ENCODE peak calls at places on chromosomes 7 and 10, in seven cellular contexts. One of them, this sample, is unnamed.
A peak's percentile ranks its signal among the peaks of the same experiment; 100 is the strongest.

GRCh38 chr10:69506834-69507643 is 55.8 kb downstream of the TSPAN15 start:
- DNase-seq in AG10803: no peak
- DNase-seq in fibroblast of pulmonary artery: no peak
- DNase-seq in GM12865: no peak
- DNase-seq in choroid plexus epithelial cell: no peak
- DNase-seq in OCI-LY7: no peak
- DNase-seq in endodermal cell: no peak
- DNase-seq in this sample: no peak

GRCh38 chr10:21535494-21535818 is 1.4 kb downstream of the MLLT10 start:
- DNase-seq in AG10803: no peak
- DNase-seq in endodermal cell: no peak
- DNase-seq in fibroblast of pulmonary artery: no peak
- DNase-seq in OCI-LY7: no peak
- DNase-seq in GM12865: no peak
- DNase-seq in choroid plexus epithelial cell: no peak
- DNase-seq in this sample: no peak

GRCh38 chr10:34906021-34906965 is 91.2 kb upstream of the PARD3 start:
- DNase-seq in AG10803: no peak
- DNase-seq in GM12865: no peak
- DNase-seq in choroid plexus epithelial cell: peak; percentile 95
- DNase-seq in endodermal cell: peak; percentile 85
- DNase-seq in fibroblast of pulmonary artery: no peak
- DNase-seq in OCI-LY7: no peak
- DNase-seq in this sample: no peak

GRCh38 chr7:27095897-27096755 is at the start of gene HOXA1:
- DNase-seq in endodermal cell: peak; percentile 90
- DNase-seq in GM12865: peak; percentile 94
- DNase-seq in OCI-LY7: peak; percentile 94
- DNase-seq in fibroblast of pulmonary artery: peak; percentile 72
- DNase-seq in AG10803: peak; percentile 93
- DNase-seq in choroid plexus epithelial cell: peak; percentile 14
- DNase-seq in this sample: peak; percentile 96

GRCh38 chr7:82319674-82320118 is 123.9 kb downstream of the CACNA2D1 start:
- DNase-seq in fibroblast of pulmonary artery: peak; percentile 85
- DNase-seq in endodermal cell: no peak
- DNase-seq in OCI-LY7: no peak
- DNase-seq in choroid plexus epithelial cell: peak; percentile 85
- DNase-seq in GM12865: no peak
- DNase-seq in AG10803: peak; percentile 92
- DNase-seq in this sample: no peak

GRCh38 chr7:104267701-104268368 is 60.0 kb upstream of the ORC5 start:
- DNase-seq in endodermal cell: no peak
- DNase-seq in choroid plexus epithelial cell: peak; percentile 57
- DNase-seq in fibroblast of pulmonary artery: peak; percentile 44
- DNase-seq in GM12865: no peak
- DNase-seq in AG10803: peak; percentile 17
- DNase-seq in OCI-LY7: peak; percentile 9
- DNase-seq in this sample: no peak

GRCh38 chr10:21146446-21146789 is 249.3 kb upstream of the NEBL start:
- DNase-seq in OCI-LY7: no peak
- DNase-seq in AG10803: no peak
- DNase-seq in GM12865: no peak
- DNase-seq in choroid plexus epithelial cell: no peak
- DNase-seq in fibroblast of pulmonary artery: no peak
- DNase-seq in endodermal cell: no peak
- DNase-seq in this sample: no peak

GRCh38 chr10:62638062-62638477 is 166.4 kb upstream of the ADO start:
- DNase-seq in fibroblast of pulmonary artery: peak; percentile 75
- DNase-seq in GM12865: peak; percentile 79
- DNase-seq in OCI-LY7: peak; percentile 63
- DNase-seq in endodermal cell: no peak
- DNase-seq in choroid plexus epithelial cell: peak; percentile 72
- DNase-seq in AG10803: peak; percentile 29
- DNase-seq in this sample: no peak

GRCh38 chr10:6678211-6678803 is 98.2 kb upstream of the PRKCQ start:
- DNase-seq in endodermal cell: peak; percentile 86
- DNase-seq in GM12865: peak; percentile 38
- DNase-seq in OCI-LY7: peak; percentile 59
- DNase-seq in fibroblast of pulmonary artery: peak; percentile 67
- DNase-seq in choroid plexus epithelial cell: peak; percentile 53
- DNase-seq in AG10803: peak; percentile 21
- DNase-seq in this sample: peak; percentile 28

GRCh38 chr7:145431834-145432233 is 596.0 kb upstream of the TPK1 start:
- DNase-seq in OCI-LY7: no peak
- DNase-seq in AG10803: no peak
- DNase-seq in fibroblast of pulmonary artery: no peak
- DNase-seq in GM12865: no peak
- DNase-seq in endodermal cell: no peak
- DNase-seq in choroid plexus epithelial cell: no peak
- DNase-seq in this sample: no peak

GRCh38 chr7:51301806-51302205 is 14.8 kb downstream of the COBL start:
- DNase-seq in fibroblast of pulmonary artery: no peak
- DNase-seq in AG10803: no peak
- DNase-seq in choroid plexus epithelial cell: no peak
- DNase-seq in endodermal cell: peak; percentile 42
- DNase-seq in GM12865: no peak
- DNase-seq in OCI-LY7: no peak
- DNase-seq in this sample: no peak
- TF ChIP-seq CTCF in fibroblast of pulmonary artery: no peak
- TF ChIP-seq CTCF in AG10803: no peak
- TF ChIP-seq CTCF in choroid plexus epithelial cell: no peak
- TF ChIP-seq CTCF in endodermal cell: no peak
- TF ChIP-seq CTCF in GM12865: no peak
- TF ChIP-seq CTCF in OCI-LY7: no peak
- TF ChIP-seq CTCF in this sample: no peak

GRCh38 chr10:121518321-121518720 is 79.9 kb downstream of the FGFR2 start:
- DNase-seq in AG10803: no peak
- DNase-seq in OCI-LY7: no peak
- DNase-seq in fibroblast of pulmonary artery: no peak
- DNase-seq in choroid plexus epithelial cell: no peak
- DNase-seq in endodermal cell: no peak
- DNase-seq in GM12865: no peak
- DNase-seq in this sample: no peak

GRCh38 chr10:121519411-121519810 is 78.8 kb downstream of the FGFR2 start:
- DNase-seq in endodermal cell: no peak
- DNase-seq in GM12865: no peak
- DNase-seq in AG10803: no peak
- DNase-seq in fibroblast of pulmonary artery: no peak
- DNase-seq in choroid plexus epithelial cell: no peak
- DNase-seq in OCI-LY7: no peak
- DNase-seq in this sample: no peak

GRCh38 chr10:121514141-121514865 is 83.9 kb downstream of the FGFR2 start:
- DNase-seq in GM12865: no peak
- DNase-seq in choroid plexus epithelial cell: no peak
- DNase-seq in fibroblast of pulmonary artery: no peak
- DNase-seq in endodermal cell: no peak
- DNase-seq in AG10803: no peak
- DNase-seq in OCI-LY7: no peak
- DNase-seq in this sample: no peak

GRCh38 chr10:121516071-121516470 is 82.2 kb downstream of the FGFR2 start:
- DNase-seq in OCI-LY7: no peak
- DNase-seq in AG10803: no peak
- DNase-seq in endodermal cell: no peak
- DNase-seq in choroid plexus epithelial cell: no peak
- DNase-seq in fibroblast of pulmonary artery: no peak
- DNase-seq in GM12865: no peak
- DNase-seq in this sample: no peak

GRCh38 chr10:121516483-121516882 is 81.8 kb downstream of the FGFR2 start:
- DNase-seq in GM12865: peak; percentile 5
- DNase-seq in choroid plexus epithelial cell: no peak
- DNase-seq in fibroblast of pulmonary artery: no peak
- DNase-seq in AG10803: no peak
- DNase-seq in OCI-LY7: no peak
- DNase-seq in endodermal cell: no peak
- DNase-seq in this sample: peak; percentile 23
- TF ChIP-seq CTCF in GM12865: no peak
- TF ChIP-seq CTCF in choroid plexus epithelial cell: no peak
- TF ChIP-seq CTCF in fibroblast of pulmonary artery: no peak
- TF ChIP-seq CTCF in AG10803: no peak
- TF ChIP-seq CTCF in OCI-LY7: no peak
- TF ChIP-seq CTCF in endodermal cell: no peak
- TF ChIP-seq CTCF in this sample: no peak

GRCh38 chr10:32204606-32205005 is 142.4 kb downstream of the EPC1 start:
- DNase-seq in fibroblast of pulmonary artery: peak; percentile 15
- DNase-seq in GM12865: no peak
- DNase-seq in choroid plexus epithelial cell: no peak
- DNase-seq in endodermal cell: no peak
- DNase-seq in OCI-LY7: no peak
- DNase-seq in AG10803: peak; percentile 45
- DNase-seq in this sample: no peak

GRCh38 chr10:32211046-32211363 is 136.0 kb downstream of the EPC1 start:
- DNase-seq in endodermal cell: no peak
- DNase-seq in AG10803: no peak
- DNase-seq in GM12865: no peak
- DNase-seq in OCI-LY7: no peak
- DNase-seq in fibroblast of pulmonary artery: no peak
- DNase-seq in choroid plexus epithelial cell: no peak
- DNase-seq in this sample: no peak

GRCh38 chr10:32205666-32206065 is 141.3 kb downstream of the EPC1 start:
- DNase-seq in choroid plexus epithelial cell: no peak
- DNase-seq in OCI-LY7: no peak
- DNase-seq in fibroblast of pulmonary artery: peak; percentile 50
- DNase-seq in GM12865: no peak
- DNase-seq in endodermal cell: no peak
- DNase-seq in AG10803: peak; percentile 50
- DNase-seq in this sample: no peak

GRCh38 chr10:32207544-32207943 is 139.4 kb downstream of the EPC1 start:
- DNase-seq in GM12865: peak; percentile 67
- DNase-seq in choroid plexus epithelial cell: peak; percentile 66
- DNase-seq in OCI-LY7: peak; percentile 48
- DNase-seq in endodermal cell: peak; percentile 85
- DNase-seq in fibroblast of pulmonary artery: peak; percentile 63
- DNase-seq in AG10803: peak; percentile 39
- DNase-seq in this sample: peak; percentile 60

DNA sequence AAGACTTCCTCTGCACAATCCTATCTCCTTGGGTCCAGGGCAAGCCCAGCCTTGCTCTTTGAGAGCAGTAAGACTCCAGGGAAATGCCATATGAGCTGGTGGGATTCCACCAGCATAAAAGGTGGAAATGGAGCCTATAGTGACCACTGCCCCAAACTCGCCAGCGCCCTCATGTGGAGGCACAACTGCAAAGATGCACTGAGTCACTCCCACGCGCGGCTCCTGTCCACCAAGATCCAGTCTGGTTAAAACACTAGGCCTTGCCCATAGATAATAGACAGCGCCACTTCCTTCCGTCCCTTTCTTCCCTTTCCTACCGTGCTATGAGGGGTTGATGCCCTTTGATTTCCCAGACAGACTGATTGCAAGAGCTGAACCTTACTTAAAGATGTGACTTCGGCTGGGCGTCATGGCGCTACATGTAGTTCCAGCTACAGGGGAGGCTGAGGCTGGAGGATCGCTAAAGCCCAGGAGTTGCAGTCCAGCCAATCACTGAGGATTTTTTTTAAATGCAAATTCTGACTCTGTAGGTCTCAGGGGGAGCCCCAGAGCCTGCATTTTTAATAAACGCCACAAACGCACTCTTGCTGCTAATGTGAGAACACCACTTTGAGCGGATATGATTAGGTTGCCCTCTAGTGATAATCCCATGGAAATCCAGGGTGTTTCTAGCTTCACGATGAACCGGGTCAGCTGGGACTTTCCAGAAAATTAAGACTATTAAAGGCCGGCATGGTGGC is 136.5 kb downstream of the EPC1 start:
- DNase-seq in choroid plexus epithelial cell: peak; percentile 80
- DNase-seq in AG10803: peak; percentile 70
- DNase-seq in fibroblast of pulmonary artery: peak; percentile 70
- DNase-seq in OCI-LY7: peak; percentile 34
- DNase-seq in endodermal cell: peak; percentile 63
- DNase-seq in GM12865: peak; percentile 55
- DNase-seq in this sample: no peak
- TF ChIP-seq CTCF in choroid plexus epithelial cell: peak; percentile 68
- TF ChIP-seq CTCF in AG10803: peak; percentile 73
- TF ChIP-seq CTCF in fibroblast of pulmonary artery: peak; percentile 52
- TF ChIP-seq CTCF in OCI-LY7: peak; percentile 56
- TF ChIP-seq CTCF in endodermal cell: peak; percentile 58
- TF ChIP-seq CTCF in GM12865: peak; percentile 23
- TF ChIP-seq CTCF in this sample: peak; percentile 28

GRCh38 chr10:123600177-123600576 is 66.0 kb upstream of the GPR26 start:
- DNase-seq in choroid plexus epithelial cell: no peak
- DNase-seq in endodermal cell: no peak
- DNase-seq in GM12865: no peak
- DNase-seq in OCI-LY7: no peak
- DNase-seq in fibroblast of pulmonary artery: no peak
- DNase-seq in AG10803: no peak
- DNase-seq in this sample: no peak
- TF ChIP-seq CTCF in choroid plexus epithelial cell: no peak
- TF ChIP-seq CTCF in endodermal cell: no peak
- TF ChIP-seq CTCF in GM12865: no peak
- TF ChIP-seq CTCF in OCI-LY7: no peak
- TF ChIP-seq CTCF in fibroblast of pulmonary artery: no peak
- TF ChIP-seq CTCF in AG10803: no peak
- TF ChIP-seq CTCF in this sample: no peak